ENCODE peak calls at places on chromosomes 4 and X, in nine cellular contexts. I is sigmoid colon, X is astrocyte, O is SK-N-SH, Z is RWPE2, C is lung, B is tibial artery, U is cardiac muscle cell, W is PC-3. N is an unnamed sample.

GRCh38 chr4:151012836-151013235 is 2.2 kb downstream of the LRBA start:
- DNase-seq in C (no peak), X (no peak), Z (no peak), O (no peak), I (no peak), W (peak; percentile 60), B (no peak), U (no peak), N (peak; percentile 43)

GRCh38 chrX:136866337-136867095 is 14.0 kb downstream of the RBMX start:
- DNase-seq in O (no peak), C (no peak), I (no peak), W (no peak), U (no peak), B (no peak), Z (no peak), X (no peak), N (no peak)

GRCh38 chr4:104064650-104065577 is 345.1 kb upstream of the TACR3 start:
- DNase-seq in W (peak; percentile 54), O (peak; percentile 25), I (no peak), B (peak; percentile 21), Z (no peak), X (peak; percentile 20), C (peak; percentile 30), U (peak; percentile 39), N (no peak)

GRCh38 chr4:7719354-7720174 is 220.1 kb downstream of the AFAP1 start:
- DNase-seq in B (peak; percentile 35), U (peak; percentile 47), O (peak; percentile 96), C (peak; percentile 57), I (no peak), W (peak; percentile 54), Z (no peak), X (no peak), N (no peak)

GRCh38 chr4:19983072-19983471 is 268.6 kb upstream of the SLIT2 start:
- DNase-seq in C (no peak), O (no peak), W (peak; percentile 57), X (peak; percentile 96), I (no peak), Z (no peak), U (peak; percentile 95), B (no peak), N (peak; percentile 94)

GRCh38 chrX:17923546-17923945 is 62.4 kb upstream of the RAI2 start:
- DNase-seq in U (no peak), O (peak; percentile 23), B (no peak), W (peak; percentile 11), Z (no peak), X (no peak), C (no peak), I (no peak), N (no peak)

GRCh38 chrX:119573840-119574393 is 446 bp upstream of the UBE2A start:
- DNase-seq in Z (no peak), W (peak; percentile 51), B (peak; percentile 36), C (peak; percentile 37), O (peak; percentile 72), U (peak; percentile 65), X (peak; percentile 31), I (peak; percentile 75), N (no peak)

GRCh38 chr4:168766537-168767316 is 243.3 kb downstream of the CBR4 start:
- DNase-seq in I (no peak), W (peak; percentile 60), B (peak; percentile 33), O (no peak), U (peak; percentile 50), X (peak; percentile 92), Z (no peak), C (no peak), N (no peak)

GRCh38 chr4:67680568-67681222 is 20.3 kb downstream of the UBA6 start:
- DNase-seq in Z (no peak), X (peak; percentile 20), C (no peak), W (peak; percentile 25), O (no peak), U (peak; percentile 33), I (no peak), B (no peak), N (peak; percentile 86)

GRCh38 chr4:2789801-2790582 is 2.9 kb upstream of the SH3BP2 start:
- DNase-seq in O (peak; percentile 41), I (peak; percentile 62), X (no peak), W (no peak), B (peak; percentile 12), Z (no peak), U (no peak), C (no peak), N (no peak)

GRCh38 chrX:101385795-101386541 is at the start of gene BTK:
- DNase-seq in O (no peak), Z (no peak), I (no peak), X (no peak), U (no peak), B (no peak), C (peak; percentile 31), W (no peak), N (no peak)

GRCh38 chr4:105022811-105023667 is 123.6 kb upstream of the TET2 start:
- DNase-seq in X (peak; percentile 87), O (no peak), U (peak; percentile 89), W (peak; percentile 84), Z (no peak), B (no peak), I (no peak), C (no peak), N (peak; percentile 78)

GRCh38 chr4:82811392-82811791 is 12.8 kb upstream of the SCD5 start:
- DNase-seq in B (no peak), C (no peak), W (no peak), I (no peak), O (no peak), Z (no peak), U (no peak), X (no peak), N (no peak)

GRCh38 chr4:82811838-82812672 is 13.5 kb upstream of the SCD5 start:
- DNase-seq in I (no peak), O (no peak), U (peak; percentile 14), Z (no peak), C (no peak), W (no peak), B (no peak), X (peak; percentile 15), N (no peak)

GRCh38 chr4:82809614-82810013 is 11.0 kb upstream of the SCD5 start:
- DNase-seq in U (no peak), W (no peak), Z (no peak), O (no peak), I (no peak), B (no peak), C (no peak), X (no peak), N (no peak)

GRCh38 chr4:82814034-82814433 is 15.4 kb upstream of the SCD5 start:
- DNase-seq in O (peak; percentile 42), Z (no peak), B (no peak), U (no peak), I (no peak), X (no peak), C (no peak), W (no peak), N (no peak)

GRCh38 chr4:82810171-82810570 is 11.6 kb upstream of the SCD5 start:
- DNase-seq in U (no peak), C (no peak), O (no peak), Z (no peak), B (no peak), X (no peak), W (no peak), I (no peak), N (no peak)
- H3K27me3 ChIP-seq in U (peaks cover 12% of the 10 kb centered on the region), C (no peaks in the 10 kb centered on the region), O (no peaks in the 10 kb centered on the region), Z (no peaks in the 10 kb centered on the region), B (no peaks in the 10 kb centered on the region), X (no peaks in the 10 kb centered on the region), W (no peaks in the 10 kb centered on the region), I (no peaks in the 10 kb centered on the region), N (no peaks in the 10 kb centered on the region)

DNA sequence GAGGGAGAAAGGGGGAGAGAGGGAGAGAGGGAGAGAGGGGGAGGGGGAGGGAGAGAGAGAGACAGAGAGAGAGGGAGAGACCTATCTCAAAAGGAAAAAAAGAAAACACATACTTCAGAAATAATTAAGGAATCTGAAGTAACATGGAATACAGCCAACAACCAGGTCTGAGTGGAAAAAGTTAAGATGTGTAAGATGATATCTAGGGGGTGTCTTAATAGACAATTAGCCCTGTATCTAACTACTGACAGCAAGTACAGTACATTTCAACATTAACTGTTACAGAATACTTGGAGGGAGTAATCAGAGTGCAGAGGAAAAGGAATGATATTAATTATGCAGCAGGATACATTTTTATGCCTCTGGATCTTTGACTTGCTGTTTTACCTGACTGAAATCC is 22.4 kb downstream of the NUP54 start:
- DNase-seq in W (no peak), Z (no peak), U (peak; percentile 3), I (no peak), O (no peak), C (no peak), X (no peak), B (no peak), N (no peak)
- H3K4me1 ChIP-seq in W (no peaks in the 10 kb centered on the region), Z (no peaks in the 10 kb centered on the region), U (no peaks in the 10 kb centered on the region), I (no peaks in the 10 kb centered on the region), O (no peaks in the 10 kb centered on the region), C (no peaks in the 10 kb centered on the region), X (no peaks in the 10 kb centered on the region), B (no peaks in the 10 kb centered on the region), N (no peaks in the 10 kb centered on the region)

GRCh38 chr4:87425711-87426110 is 3.3 kb downstream of the NUDT9 start:
- DNase-seq in U (no peak), I (no peak), Z (no peak), O (no peak), X (no peak), B (no peak), C (no peak), W (no peak), N (no peak)

GRCh38 chr4:87422104-87423052 is at the start of gene NUDT9:
- DNase-seq in C (peak; percentile 92), W (peak; percentile 89), U (peak; percentile 96), X (peak; percentile 97), I (peak; percentile 97), O (peak; percentile 89), Z (peak; percentile 90), B (peak; percentile 98), N (peak; percentile 95)

GRCh38 chr4:87426865-87427517 is 4.6 kb downstream of the NUDT9 start:
- DNase-seq in B (no peak), C (no peak), O (no peak), X (no peak), U (no peak), Z (no peak), I (no peak), W (no peak), N (no peak)

GRCh38 chr4:87420431-87420830 is 1.9 kb upstream of the NUDT9 start:
- DNase-seq in I (no peak), X (no peak), Z (no peak), W (no peak), U (no peak), B (no peak), O (no peak), C (no peak), N (no peak)

GRCh38 chr4:87423313-87424031 is 1.1 kb downstream of the NUDT9 start:
- DNase-seq in I (no peak), W (no peak), O (peak; percentile 56), C (no peak), Z (no peak), X (no peak), B (no peak), U (no peak), N (no peak)
- TF ChIP-seq CTCF in I (no peak), W (peak; percentile 18), O (peak; percentile 27), C (no peak), Z (peak; percentile 27), X (no peak), B (no peak), U (peak; percentile 27), N (peak; percentile 35)

DNA sequence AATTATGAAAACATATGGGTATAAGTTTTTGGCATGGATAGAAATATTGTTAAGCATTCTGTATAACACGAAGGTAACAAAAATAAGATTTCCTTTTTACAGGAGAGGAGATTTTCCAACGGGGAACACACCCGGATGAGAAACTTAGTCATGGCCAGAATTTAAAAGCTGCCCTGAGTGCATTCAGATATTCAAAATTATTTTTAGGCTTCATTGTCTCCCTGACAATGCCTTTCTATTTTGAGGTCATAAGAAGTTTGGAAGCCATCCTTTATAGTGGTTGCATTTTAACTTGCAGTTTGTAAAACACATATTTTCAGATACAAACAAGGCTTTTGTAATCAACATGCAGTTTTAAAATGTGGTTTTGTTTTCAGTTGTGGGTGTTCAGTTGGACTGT is 357.5 kb upstream of the FAM47C start:
- DNase-seq in X (no peak), O (no peak), W (no peak), B (no peak), C (no peak), U (no peak), Z (no peak), I (no peak), N (no peak)
- H3K27me3 ChIP-seq in X (no peaks in the 10 kb centered on the region), O (no peaks in the 10 kb centered on the region), W (no peaks in the 10 kb centered on the region), B (no peaks in the 10 kb centered on the region), C (no peaks in the 10 kb centered on the region), U (no peaks in the 10 kb centered on the region), Z (no peaks in the 10 kb centered on the region), I (no peaks in the 10 kb centered on the region), N (no peaks in the 10 kb centered on the region)

N was measured in foreskin keratinocyte.